ENCODE peak calls at places on chromosomes 11 and 22, in nine cellular contexts. N is IMR-90, T is fibroblast of lung, L is GM23248, G is Karpas-422, M is colonic mucosa, K is MM.1S, W is neuronal stem cell, E is H9. I is an unnamed sample.

GRCh38 chr11:126115820-126116319 is 53.2 kb upstream of the CDON start:
- DNase-seq in M (peak; percentile 72), L (peak; percentile 94), K (no peak), E (no peak), T (peak; percentile 97), N (peak; percentile 95), W (no peak), G (no peak), I (no peak)

GRCh38 chr22:33807465-33807864 is 112.8 kb downstream of the LARGE1 start:
- DNase-seq in W (no peak), M (no peak), G (no peak), E (no peak), L (peak; percentile 80), N (peak; percentile 48), T (peak; percentile 33), K (no peak), I (no peak)

GRCh38 chr22:23267225-23268043 is 87.1 kb downstream of the BCR start:
- DNase-seq in T (no peak), K (no peak), L (no peak), E (no peak), N (no peak), W (no peak), G (no peak), M (no peak), I (no peak)

GRCh38 chr11:69009441-69010211 is 3.4 kb downstream of the MRGPRF start:
- DNase-seq in L (peak; percentile 47), W (no peak), M (no peak), K (no peak), N (no peak), T (peak; percentile 28), G (no peak), E (no peak), I (no peak)

GRCh38 chr11:58498464-58498863 is 9.4 kb downstream of the OR5B21 start:
- DNase-seq in E (no peak), T (no peak), M (no peak), N (no peak), L (no peak), W (no peak), G (no peak), K (no peak), I (peak; percentile 23)

GRCh38 chr22:37229805-37230672 is 14.0 kb downstream of the RAC2 start:
- DNase-seq in E (no peak), M (peak; percentile 58), T (no peak), L (peak; percentile 90), W (no peak), N (peak; percentile 51), K (peak; percentile 89), G (peak; percentile 92), I (peak; percentile 94)

GRCh38 chr11:133830931-133831907 is 14.1 kb downstream of the SPATA19 start:
- DNase-seq in W (no peak), E (no peak), T (no peak), L (peak; percentile 3), K (no peak), M (no peak), G (no peak), N (no peak), I (no peak)

GRCh38 chr22:18954333-18954732 is 18.2 kb upstream of the PRODH start:
- DNase-seq in M (peak; percentile 55), N (peak; percentile 25), E (peak; percentile 87), G (peak; percentile 85), K (peak; percentile 48), T (peak; percentile 33), W (peak; percentile 65), L (peak; percentile 71), I (peak; percentile 61)

GRCh38 chr22:37228106-37229011 is 15.7 kb downstream of the RAC2 start:
- DNase-seq in E (no peak), W (no peak), G (no peak), M (no peak), T (no peak), K (no peak), N (peak; percentile 27), L (peak; percentile 53), I (no peak)

GRCh38 chr11:97463891-97464290 is 1074.1 kb downstream of the JRKL start:
- DNase-seq in T (no peak), K (no peak), G (no peak), E (no peak), W (no peak), N (no peak), M (no peak), L (no peak), I (no peak)

GRCh38 chr11:78244080-78244479 is 55.4 kb downstream of the USP35 start:
- DNase-seq in T (no peak), W (no peak), N (no peak), G (no peak), M (no peak), E (no peak), L (peak; percentile 10), K (no peak), I (no peak)

GRCh38 chr11:78248191-78248590 is 59.5 kb downstream of the USP35 start:
- DNase-seq in G (no peak), N (peak; percentile 16), T (no peak), W (no peak), L (peak; percentile 23), M (no peak), E (no peak), K (no peak), I (no peak)

GRCh38 chr11:78248903-78249302 is 60.2 kb downstream of the USP35 start:
- DNase-seq in L (no peak), K (no peak), M (no peak), W (no peak), G (no peak), N (no peak), T (no peak), E (no peak), I (no peak)

GRCh38 chr11:78241475-78241874 is 52.8 kb downstream of the USP35 start:
- DNase-seq in K (no peak), T (no peak), M (no peak), E (no peak), G (no peak), N (no peak), W (no peak), L (no peak), I (no peak)

GRCh38 chr11:78244546-78245315 is 56.0 kb downstream of the USP35 start:
- DNase-seq in T (no peak), E (no peak), G (no peak), L (no peak), W (no peak), M (no peak), N (no peak), K (no peak), I (no peak)
- H3K9me3 ChIP-seq in T (no peaks in the 10 kb centered on the region), E (no peaks in the 10 kb centered on the region), G (peaks cover 14% of the 10 kb centered on the region), L (no peaks in the 10 kb centered on the region), W (peaks cover 19% of the 10 kb centered on the region), M (no peaks in the 10 kb centered on the region), N (peaks cover 5% of the 10 kb centered on the region), K (no peaks in the 10 kb centered on the region), I (peaks cover 8% of the 10 kb centered on the region)

DNA sequence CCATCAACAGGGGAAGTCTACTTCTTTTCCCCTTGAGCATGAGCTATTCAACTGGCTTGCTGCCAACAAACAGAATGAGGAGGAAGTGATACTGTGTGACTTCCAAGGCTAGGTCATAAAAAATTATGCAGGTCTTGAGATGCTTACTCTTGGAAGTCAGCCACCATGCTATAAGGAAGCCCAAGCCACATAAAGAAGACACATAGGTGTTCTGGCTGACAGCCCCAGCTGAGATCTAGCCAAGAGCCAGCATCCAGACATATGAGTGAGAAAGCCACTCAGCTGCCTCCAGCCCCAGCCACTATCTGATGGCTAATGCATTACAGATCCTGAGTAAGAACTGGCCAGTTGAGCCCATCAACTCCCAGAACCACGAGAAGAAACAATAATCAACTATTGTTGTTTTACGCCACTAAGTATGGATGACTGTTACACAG is 31.0 kb upstream of the PPP2R1B start:
- DNase-seq in K (peak; percentile 42), N (peak; percentile 53), M (peak; percentile 74), T (peak; percentile 31), E (no peak), W (no peak), L (peak; percentile 87), G (peak; percentile 100), I (no peak)
- H3K9ac ChIP-seq in K (no peak overlapping the region), N (no peak overlapping the region), M (no peak overlapping the region), T (no peak overlapping the region), E (no peak overlapping the region), W (no peak overlapping the region), L (no peak overlapping the region), G (no peak overlapping the region), I (no peak overlapping the region)

GRCh38 chr11:37511425-37511933 is 913.4 kb upstream of the RAG2 start:
- DNase-seq in K (no peak), T (peak; percentile 74), G (no peak), M (no peak), N (peak; percentile 63), W (no peak), E (no peak), L (peak; percentile 31), I (no peak)

GRCh38 chr11:37512156-37512780 is 914.2 kb upstream of the RAG2 start:
- DNase-seq in T (peak; percentile 28), E (no peak), M (no peak), K (no peak), L (peak; percentile 3), W (no peak), N (no peak), G (no peak), I (no peak)

GRCh38 chr11:37506516-37506915 is 908.5 kb upstream of the RAG2 start:
- DNase-seq in L (no peak), M (no peak), E (no peak), W (no peak), K (no peak), N (no peak), T (no peak), G (no peak), I (no peak)

GRCh38 chr11:37505406-37505805 is 907.4 kb upstream of the RAG2 start:
- DNase-seq in G (no peak), L (no peak), E (no peak), K (no peak), N (no peak), T (no peak), M (no peak), W (peak; percentile 1), I (no peak)

GRCh38 chr11:37509471-37509870 is 911.4 kb upstream of the RAG2 start:
- DNase-seq in T (no peak), N (no peak), E (no peak), L (no peak), K (no peak), W (no peak), G (no peak), M (no peak), I (no peak)
- H3K9me3 ChIP-seq in T (no peaks in the 10 kb centered on the region), N (no peaks in the 10 kb centered on the region), E (no peaks in the 10 kb centered on the region), L (no peaks in the 10 kb centered on the region), K (no peaks in the 10 kb centered on the region), W (no peaks in the 10 kb centered on the region), G (peaks cover 20% of the 10 kb centered on the region), M (no peaks in the 10 kb centered on the region), I (no peaks in the 10 kb centered on the region)

DNA sequence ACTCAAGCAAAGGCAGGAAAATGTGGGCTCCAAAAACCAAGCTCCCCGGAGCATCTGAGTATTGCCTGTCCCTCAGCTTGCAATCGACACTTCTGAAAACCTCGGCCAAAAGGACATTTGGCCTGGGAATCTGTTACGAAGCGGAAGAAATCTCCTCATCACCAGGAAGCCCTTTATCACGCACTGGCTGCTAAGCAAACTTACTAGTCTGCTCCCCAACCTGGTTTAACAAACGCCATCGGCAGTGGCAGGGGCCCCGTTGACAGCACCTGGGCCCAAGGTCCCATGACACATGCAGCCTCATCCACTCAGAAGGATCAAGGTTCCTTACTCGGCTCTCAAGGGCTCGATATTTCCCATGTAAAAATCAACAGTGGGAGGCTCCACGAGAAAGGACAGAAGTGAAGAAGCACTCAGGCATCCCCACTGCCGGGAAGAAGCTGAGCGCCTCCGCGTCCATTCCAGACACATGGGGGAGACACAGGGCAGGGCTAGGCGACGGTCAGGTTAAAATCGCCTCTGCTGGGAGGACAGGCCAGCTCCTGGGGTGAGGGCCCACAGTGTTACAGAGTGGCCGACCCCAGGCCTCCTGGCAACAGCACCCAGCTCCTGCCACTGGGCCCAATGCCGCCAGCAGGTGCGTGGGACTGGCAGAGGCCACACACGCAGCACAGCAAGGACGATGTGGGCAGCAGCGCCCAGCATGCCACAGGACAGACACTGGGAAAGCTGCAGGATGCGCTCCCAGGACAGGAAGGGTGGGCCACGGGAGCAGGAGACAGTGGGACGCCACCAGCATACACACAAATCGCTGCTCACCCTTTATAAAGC is 27.1 kb downstream of the BRD1 start:
- DNase-seq in E (no peak), M (no peak), G (no peak), K (no peak), T (no peak), W (no peak), N (no peak), L (no peak), I (no peak)
- H3K9ac ChIP-seq in E (no peak overlapping the region), M (no peak overlapping the region), G (no peak overlapping the region), K (no peak overlapping the region), T (no peak overlapping the region), W (peak overlapping the region; percentile 6), N (no peak overlapping the region), L (no peak overlapping the region), I (no peak overlapping the region)